ENCODE peak calls at places on chromosomes 13 and 19, in five cellular contexts. W is PC-3, J is heart right ventricle, L is body of pancreas, C is mucosa of descending colon. X is an unnamed sample.

GRCh38 chr13:59112375-59112774 is 1051.4 kb downstream of the DIAPH3 start:
- DNase-seq in W (peak), J (no peak), L (no peak), C (peak), X (no peak)

GRCh38 chr19:10105241-10106099 is 692 bp upstream of the PPAN start:
- DNase-seq in W (no peak), J (no peak), L (no peak), C (no peak), X (peak)

GRCh38 chr19:1851581-1852293 is 3.5 kb upstream of the REXO1 start:
- DNase-seq in W (no peak), J (no peak), L (peak), C (no peak), X (peak)

GRCh38 chr19:9018163-9018875 is 8.1 kb upstream of the MUC16 start:
- DNase-seq in W (peak), J (no peak), L (no peak), C (no peak), X (no peak)

GRCh38 chr13:76646946-76647345 is 239.3 kb downstream of the KCTD12 start:
- DNase-seq in W (no peak), J (no peak), L (no peak), C (no peak), X (no peak)

GRCh38 chr13:107367258-107367657 is 799.3 kb upstream of the ARGLU1 start:
- DNase-seq in W (peak), J (no peak), L (no peak), C (no peak), X (no peak)

GRCh38 chr19:11486661-11487503 is 6.0 kb upstream of the ELAVL3 start:
- DNase-seq in W (no peak), J (no peak), L (no peak), C (no peak), X (no peak)

GRCh38 chr19:32339988-32340874 is 5.2 kb upstream of the ZNF507 start:
- DNase-seq in W (peak), J (peak), L (peak), C (peak), X (peak)

GRCh38 chr13:40120288-40120687 is 464.8 kb downstream of the COG6 start:
- DNase-seq in W (no peak), J (no peak), L (no peak), C (no peak), X (no peak)

GRCh38 chr13:46168341-46168740 is 13.6 kb downstream of the LCP1 start:
- DNase-seq in W (no peak), J (no peak), L (no peak), C (peak), X (peak)

GRCh38 chr19:30666301-30666803 is 294.2 kb downstream of the ZNF536 start:
- DNase-seq in W (peak), J (peak), L (peak), C (peak), X (peak)

GRCh38 chr19:50792852-50793250 is 2.6 kb downstream of the ACP4 start:
- DNase-seq in W (peak), J (no peak), L (no peak), C (no peak), X (no peak)

GRCh38 chr13:113774177-113775107 is 15.4 kb downstream of the TMEM255B start:
- DNase-seq in W (peak), J (no peak), L (no peak), C (no peak), X (no peak)

GRCh38 chr19:16782719-16783118 is 46.5 kb upstream of the SIN3B start:
- DNase-seq in W (no peak), J (no peak), L (no peak), C (no peak), X (no peak)

GRCh38 chr13:54573186-54573585 is 1544.6 kb downstream of the OLFM4 start:
- DNase-seq in W (no peak), J (no peak), L (no peak), C (no peak), X (no peak)

GRCh38 chr19:45499196-45500180 is 1.2 kb downstream of the PPM1N start:
- DNase-seq in W (peak), J (peak), L (peak), C (peak), X (peak)

GRCh38 chr19:45497791-45498190 is 452 bp upstream of the PPM1N start:
- DNase-seq in W (no peak), J (no peak), L (no peak), C (no peak), X (no peak)

GRCh38 chr19:45500918-45501729 is 2.9 kb downstream of the PPM1N start:
- DNase-seq in W (no peak), J (no peak), L (no peak), C (no peak), X (no peak)

GRCh38 chr19:45496349-45496953 is 396 bp downstream of the RTN2 start:
- DNase-seq in W (peak), J (peak), L (peak), C (peak), X (peak)

DNA sequence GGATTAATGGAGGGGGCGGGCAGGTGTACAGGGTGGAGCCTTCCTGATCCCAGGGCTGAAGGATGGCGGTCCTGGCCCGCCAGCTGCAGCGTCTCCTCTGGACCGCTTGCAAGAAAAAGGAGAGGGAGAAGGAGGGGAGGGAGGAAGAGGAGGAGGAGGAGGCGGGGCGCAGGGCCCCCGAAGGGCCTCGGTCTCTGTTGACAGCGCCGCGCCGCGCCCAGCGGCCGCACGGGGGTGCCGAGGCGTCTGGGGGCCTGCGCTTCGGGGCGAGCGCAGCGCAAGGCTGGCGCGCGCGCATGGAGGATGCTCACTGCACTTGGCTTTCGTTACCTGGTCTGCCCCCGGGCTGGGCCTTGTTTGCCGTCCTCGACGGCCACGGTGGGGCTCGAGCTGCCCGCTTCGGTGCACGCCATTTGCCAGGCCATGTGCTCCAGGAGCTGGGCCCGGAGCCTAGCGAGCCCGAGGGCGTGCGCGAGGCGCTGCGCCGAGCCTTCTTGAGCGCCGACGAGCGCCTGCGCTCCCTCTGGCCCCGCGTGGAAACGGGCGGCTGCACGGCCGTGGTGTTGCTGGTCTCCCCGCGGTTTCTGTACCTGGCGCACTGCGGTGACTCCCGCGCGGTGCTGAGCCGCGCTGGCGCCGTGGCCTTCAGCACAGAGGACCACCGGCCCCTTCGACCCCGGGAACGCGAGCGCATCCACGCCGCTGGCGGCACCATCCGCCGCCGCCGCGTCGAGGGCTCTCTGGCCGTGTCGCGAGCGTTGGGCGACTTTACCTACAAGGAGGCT is at the start of gene PPM1N:
- DNase-seq in W (peak), J (no peak), L (no peak), C (no peak), X (peak)
- TF ChIP-seq CTCF in W (peak), J (no peak), L (no peak), C (no peak), X (peak)

DNA sequence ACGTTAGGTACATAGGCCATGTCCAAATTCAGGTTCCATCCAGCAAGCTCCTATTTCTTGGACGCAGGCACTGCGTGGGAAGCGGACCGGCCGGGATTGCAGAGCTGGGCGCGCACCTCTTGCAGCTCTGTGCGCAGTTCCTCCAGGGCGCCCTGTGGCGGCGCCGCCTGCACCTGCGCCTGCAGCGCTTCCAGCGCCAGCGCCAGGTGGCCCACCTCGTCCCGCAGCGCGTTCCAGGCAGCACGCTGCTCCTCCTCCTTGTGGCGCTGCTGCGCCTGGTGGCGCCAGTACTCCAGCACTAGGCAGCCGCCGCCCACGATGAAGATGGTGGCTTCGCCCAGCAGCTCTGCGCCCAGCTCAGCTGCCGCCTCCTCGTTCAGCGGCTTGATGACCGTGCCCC is 31.1 kb downstream of the OPA3 start:
- DNase-seq in W (no peak), J (no peak), L (peak), C (peak), X (no peak)
- TF ChIP-seq CTCF in W (no peak), J (no peak), L (no peak), C (peak), X (no peak)

DNA sequence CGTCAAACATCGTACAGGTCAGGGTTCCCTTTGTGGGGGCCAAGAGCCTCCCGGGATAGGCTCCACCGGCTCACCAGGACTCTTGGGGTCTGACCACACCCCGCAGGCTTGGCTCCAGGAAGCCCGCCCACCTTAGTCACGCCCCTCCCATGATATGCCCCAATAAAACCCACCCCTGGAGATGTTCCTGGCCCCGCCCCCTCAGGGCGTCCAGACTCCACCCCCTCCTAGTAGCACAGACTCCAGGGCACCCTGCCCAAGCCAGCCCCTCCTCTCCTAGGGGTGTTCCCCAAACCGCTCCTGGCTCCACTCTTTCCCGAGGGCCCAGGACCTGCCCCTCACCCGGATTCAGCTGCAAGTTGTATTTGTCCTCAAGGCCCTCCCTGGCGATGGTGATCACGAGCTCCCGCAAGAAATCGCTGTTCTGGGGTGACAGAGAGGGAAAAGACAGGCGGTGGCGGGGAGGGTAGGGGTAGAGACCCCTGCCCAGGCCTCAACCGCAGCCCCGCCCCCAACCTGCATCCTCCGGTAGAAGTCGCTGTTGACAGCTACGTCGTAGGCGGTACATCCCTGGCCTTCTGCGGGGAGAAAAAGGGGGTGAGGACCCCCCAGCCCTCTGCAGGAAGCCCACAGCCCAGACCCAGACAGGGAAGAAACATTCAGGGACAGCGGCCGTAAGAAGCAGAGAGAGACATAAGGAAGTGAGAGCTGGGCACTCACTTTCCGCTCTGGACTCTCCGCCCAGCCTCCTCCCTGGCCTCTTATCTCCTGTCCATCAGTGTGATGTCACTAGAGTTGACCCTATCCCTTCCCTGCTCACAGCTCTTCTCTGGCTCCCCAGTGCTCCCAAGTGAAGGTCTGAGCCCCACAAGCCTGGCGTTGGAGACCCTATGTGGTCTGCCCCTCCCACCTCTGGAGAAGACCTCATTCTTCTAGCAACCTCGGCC is 3.9 kb downstream of the PIH1D1 start:
- DNase-seq in W (no peak), J (peak), L (no peak), C (no peak), X (peak)
- TF ChIP-seq CTCF in W (no peak), J (no peak), L (no peak), C (no peak), X (no peak)

DNA sequence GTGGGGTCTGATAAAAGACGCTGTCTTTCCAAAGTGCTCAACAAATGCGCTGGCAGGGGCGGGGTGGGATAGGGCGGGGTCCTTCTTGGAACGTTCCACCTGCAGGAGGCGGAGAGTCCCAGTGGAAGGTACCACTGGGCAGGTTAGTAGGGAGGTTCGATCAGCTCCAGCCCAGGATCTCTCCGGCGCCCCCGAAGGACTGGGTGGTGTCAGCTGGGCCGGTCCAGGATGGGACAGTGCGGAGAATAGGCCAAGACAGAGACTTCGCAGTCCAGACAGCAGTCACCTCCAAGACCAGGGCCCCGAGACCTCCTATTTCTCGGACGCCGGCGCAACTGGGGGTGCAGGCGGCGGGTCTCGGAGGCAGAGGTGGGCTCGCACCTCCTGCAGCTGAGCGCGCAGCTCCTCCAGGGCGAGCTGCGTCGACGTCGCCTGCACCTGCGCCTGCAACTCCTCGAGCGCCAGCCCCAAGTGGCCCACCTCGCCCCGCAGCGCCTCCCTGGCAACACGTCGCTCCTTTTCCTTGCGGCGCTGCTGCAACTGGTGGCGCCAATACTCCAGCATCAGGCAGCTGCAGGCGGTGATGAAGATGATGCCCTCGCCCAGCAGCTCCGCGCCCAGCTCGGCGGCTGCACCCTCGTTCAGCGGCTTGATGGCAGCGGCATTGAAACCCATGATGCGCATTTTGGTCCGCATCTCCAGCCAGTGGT is 21.6 kb downstream of the VASP start:
- DNase-seq in W (peak), J (no peak), L (peak), C (peak), X (peak)
- TF ChIP-seq CTCF in W (peak), J (no peak), L (no peak), C (no peak), X (no peak)

GRCh38 chr19:57632987-57633831 is at the start of gene ZNF211:
- DNase-seq in W (peak), J (peak), L (peak), C (peak), X (peak)
- TF ChIP-seq CTCF in W (no peak), J (no peak), L (no peak), C (no peak), X (no peak)

X was measured in activated CD8-positive, alpha-beta T cell treated with anti-CD3 and anti-CD28 coated beads for 36 hours.